ENCODE peak calls at places on chromosomes 1 and 21, in five cellular contexts. Y, P, M, K and E are unnamed samples.

GRCh38 chr1:218439541-218440295 is 94.6 kb downstream of the TGFB2 start:
- DNase-seq in Y (no peak), P (no peak), M (peak), K (no peak), E (no peak)

GRCh38 chr1:228014235-228014930 is 7.6 kb downstream of the WNT3A start:
- DNase-seq in Y (no peak), P (no peak), M (no peak), K (peak), E (no peak)

GRCh38 chr21:37074546-37074945 is 1.5 kb downstream of the TTC3 start:
- DNase-seq in Y (no peak), P (no peak), M (no peak), K (no peak), E (no peak)

GRCh38 chr21:8989883-8990325 is 1531.5 kb upstream of the TPTE start:
- DNase-seq in Y (no peak), P (no peak), M (no peak), K (no peak), E (no peak)

GRCh38 chr1:2028870-2029560 is 9.9 kb downstream of the GABRD start:
- DNase-seq in Y (no peak), P (no peak), M (no peak), K (no peak), E (no peak)

GRCh38 chr1:83064589-83065242 is 934.2 kb downstream of the TTLL7 start:
- DNase-seq in Y (no peak), P (no peak), M (no peak), K (no peak), E (no peak)

GRCh38 chr1:91523462-91523861 is 22.8 kb downstream of the CDC7 start:
- DNase-seq in Y (no peak), P (no peak), M (no peak), K (no peak), E (no peak)

GRCh38 chr1:14263671-14264070 is 334.8 kb upstream of the KAZN start:
- DNase-seq in Y (no peak), P (no peak), M (no peak), K (no peak), E (no peak)

GRCh38 chr1:24374891-24375786 is 38.4 kb downstream of the STPG1 start:
- DNase-seq in Y (no peak), P (no peak), M (no peak), K (no peak), E (no peak)

GRCh38 chr1:218850367-218850766 is 323.3 kb upstream of the LYPLAL1 start:
- DNase-seq in Y (no peak), P (no peak), M (no peak), K (no peak), E (no peak)

GRCh38 chr1:227540170-227541098 is 22.9 kb upstream of the ZNF678 start:
- DNase-seq in Y (no peak), P (no peak), M (no peak), K (no peak), E (no peak)

GRCh38 chr1:247576514-247576913 is 11.6 kb upstream of the OR2G2 start:
- DNase-seq in Y (no peak), P (no peak), M (no peak), K (no peak), E (peak)

GRCh38 chr1:77218477-77219165 is 609 bp downstream of the PIGK start:
- DNase-seq in Y (no peak), P (no peak), M (no peak), K (peak), E (peak)

GRCh38 chr21:45590246-45590725 is 48.0 kb upstream of the SLC19A1 start:
- DNase-seq in Y (peak), P (peak), M (peak), K (peak), E (no peak)
- H3K4me3 ChIP-seq in Y (no peak), P (peak), M (peak), K (peak), E (no peak)

DNA sequence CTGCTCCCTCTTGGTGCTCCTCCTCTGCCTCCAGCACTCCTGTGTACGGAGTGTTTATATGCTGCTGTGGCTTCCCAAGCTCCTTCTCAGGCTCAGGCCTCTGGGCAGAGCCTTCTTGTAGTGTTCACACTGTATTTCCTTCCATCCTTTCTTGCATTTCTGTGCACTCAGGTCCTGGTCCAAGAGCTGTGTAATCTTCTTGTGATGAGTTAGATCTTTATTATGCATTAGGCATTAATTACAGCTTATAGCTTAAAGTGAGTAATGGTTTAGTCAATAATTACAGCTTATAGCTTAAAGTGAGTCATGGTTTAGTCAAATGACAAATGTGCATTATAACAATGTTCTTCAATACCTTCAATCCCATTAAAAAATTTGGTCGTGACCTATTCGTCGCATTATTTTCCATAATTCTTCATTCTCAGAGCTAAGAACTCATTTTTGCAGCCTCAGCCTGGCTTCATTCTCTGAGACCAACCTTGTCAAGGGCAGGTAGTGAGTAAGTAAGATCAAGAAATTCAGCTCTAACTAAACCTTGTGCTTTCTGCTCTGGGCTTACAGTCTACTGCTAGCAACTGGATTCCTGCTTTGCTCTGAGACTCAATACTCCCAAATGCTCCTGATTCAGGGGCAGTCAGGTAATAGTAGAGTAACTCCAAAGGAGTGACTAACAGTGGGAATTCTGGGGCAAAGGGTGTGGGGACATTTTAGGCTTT is 154.6 kb upstream of the SPAG17 start:
- DNase-seq in Y (no peak), P (no peak), M (no peak), K (no peak), E (no peak)
- H3K4me3 ChIP-seq in Y (no peak), P (no peak), M (no peak), K (no peak), E (no peak)

DNA sequence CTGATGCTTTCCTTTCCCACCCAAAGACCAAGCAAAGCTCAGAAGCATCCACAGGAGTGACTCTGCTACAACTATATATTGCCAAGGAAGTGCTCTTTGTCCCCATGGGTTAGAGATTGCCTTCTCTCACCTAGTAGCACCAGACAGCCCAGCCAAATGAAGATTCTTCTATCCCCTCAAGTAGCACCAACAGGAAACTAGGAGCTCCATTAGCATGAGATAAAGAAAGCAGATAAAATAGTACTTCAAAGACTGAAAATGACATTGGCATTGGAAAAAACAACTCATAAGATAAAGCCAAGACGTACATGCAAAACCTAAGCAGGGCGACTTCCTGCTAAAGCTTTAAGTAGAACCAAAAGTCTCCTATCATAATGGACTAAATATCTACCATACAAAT is 871.5 kb downstream of the AMY1C start:
- DNase-seq in Y (no peak), P (no peak), M (no peak), K (no peak), E (no peak)
- H3K4me3 ChIP-seq in Y (no peak), P (no peak), M (no peak), K (no peak), E (no peak)

GRCh38 chr1:26317612-26318337 is at the start of gene CD52:
- DNase-seq in Y (peak), P (no peak), M (no peak), K (no peak), E (peak)

GRCh38 chr1:26318338-26319064 is 743 bp downstream of the CD52 start:
- DNase-seq in Y (no peak), P (no peak), M (peak), K (no peak), E (no peak)

GRCh38 chr1:26320896-26321295 is 3.1 kb downstream of the CD52 start:
- DNase-seq in Y (no peak), P (no peak), M (no peak), K (no peak), E (no peak)

GRCh38 chr1:26315874-26316850 is 1.6 kb upstream of the CD52 start:
- DNase-seq in Y (no peak), P (no peak), M (no peak), K (no peak), E (no peak)

GRCh38 chr1:26317143-26317542 is 615 bp upstream of the CD52 start:
- DNase-seq in Y (no peak), P (no peak), M (no peak), K (no peak), E (no peak)
- H3K4me3 ChIP-seq in Y (peak), P (no peak), M (no peak), K (no peak), E (no peak)

DNA sequence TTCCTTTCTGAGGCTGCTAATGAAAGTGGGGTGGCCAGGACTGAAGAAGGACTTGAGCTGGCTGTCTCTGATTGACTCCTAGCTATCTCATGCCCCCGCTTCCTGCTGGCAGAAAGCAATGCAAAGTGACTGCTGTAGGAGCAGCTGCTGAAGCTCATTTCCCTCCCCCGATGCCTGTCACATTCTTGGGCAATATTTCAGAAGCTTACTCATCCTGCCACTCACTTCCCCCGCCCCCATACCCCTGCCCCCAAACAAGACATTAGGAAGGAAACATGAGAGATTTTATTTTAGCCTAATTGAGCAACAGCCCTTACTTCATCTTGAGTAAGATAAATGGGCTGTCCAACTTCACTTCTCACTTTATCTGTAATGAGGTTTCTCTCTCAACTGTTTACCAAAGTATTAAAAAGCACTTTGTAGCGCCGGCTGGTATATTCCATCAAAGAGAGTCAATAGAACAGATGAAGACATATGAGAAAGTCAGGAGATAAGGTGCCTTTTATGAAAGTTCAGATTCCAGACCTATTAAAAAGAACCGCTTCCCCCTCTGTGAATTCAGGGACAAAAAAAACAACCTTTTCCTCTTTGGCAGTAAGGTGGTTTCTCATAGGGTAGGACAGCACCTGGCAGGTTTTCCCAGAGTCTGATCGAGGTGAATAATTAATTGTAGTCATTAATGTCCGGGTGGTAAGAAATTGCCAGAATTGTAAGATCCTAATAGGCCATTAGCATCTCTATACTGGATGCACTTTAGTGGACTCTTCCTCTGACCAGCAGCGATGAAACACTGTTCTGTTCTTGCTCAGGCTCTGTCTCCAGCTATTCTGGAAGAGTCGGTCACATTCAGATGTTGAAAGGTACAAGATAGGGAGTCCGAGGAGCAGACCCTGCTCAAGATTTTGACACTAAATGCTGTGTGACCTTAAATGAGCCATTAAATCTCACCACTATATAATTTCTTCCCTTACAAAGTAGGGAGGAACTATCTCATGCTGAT is 70.2 kb downstream of the SH3GLB1 start:
- DNase-seq in Y (no peak), P (peak), M (peak), K (peak), E (peak)
- H3K4me3 ChIP-seq in Y (no peak), P (no peak), M (no peak), K (no peak), E (no peak)